ENCODE peak calls at places on chromosomes 13 and 19, in four cellular contexts. M is hepatocyte, G is SK-N-SH, Y is trophoblast cell. I is an unnamed sample. For H3K79me2 and H3K27me3, the result is how much of the 10 kb centered on the place peaks cover.

GRCh38 chr19:10230155-10230903 is 802 bp downstream of the S1PR2 start:
- DNase-seq in Y (peak), G (peak), M (peak), I (no peak)

GRCh38 chr13:27034678-27035111 is 136.9 kb downstream of the USP12 start:
- DNase-seq in M (no peak), G (no peak), Y (no peak), I (no peak)

GRCh38 chr19:47151627-47152026 is 21.0 kb downstream of the SAE1 start:
- DNase-seq in M (no peak), Y (no peak), G (no peak), I (no peak)

GRCh38 chr13:26678796-26679195 is 81.8 kb downstream of the GPR12 start:
- DNase-seq in Y (no peak), M (no peak), G (no peak), I (no peak)

GRCh38 chr19:54364775-54365257 is at the start of gene LAIR1:
- DNase-seq in M (no peak), G (no peak), Y (peak), I (no peak)

GRCh38 chr19:32902448-32902847 is 32.9 kb upstream of the SLC7A9 start:
- DNase-seq in Y (no peak), G (no peak), M (peak), I (no peak)

GRCh38 chr19:47142779-47143178 is 12.1 kb downstream of the SAE1 start:
- DNase-seq in G (no peak), Y (peak), M (no peak), I (peak)

GRCh38 chr19:4234142-4234861 is 5.0 kb downstream of the EBI3 start:
- DNase-seq in G (no peak), Y (peak), M (no peak), I (no peak)

GRCh38 chr19:48551437-48552302 is at the start of gene SULT2B1:
- DNase-seq in M (no peak), G (peak), Y (no peak), I (peak)

GRCh38 chr19:4849019-4849418 is 17.5 kb upstream of the TICAM1 start:
- DNase-seq in Y (no peak), M (no peak), G (no peak), I (no peak)

GRCh38 chr19:52398091-52398461 is 427 bp downstream of the ZNF528 start:
- DNase-seq in G (peak), Y (no peak), M (peak), I (no peak)

GRCh38 chr19:50663280-50663790 is 14.1 kb downstream of the C19orf81 start:
- DNase-seq in Y (peak), M (no peak), G (peak), I (no peak)

GRCh38 chr13:113106666-113107065 is 1.1 kb downstream of the F7 start:
- DNase-seq in Y (no peak), G (no peak), M (no peak), I (no peak)

GRCh38 chr13:113103646-113104045 is 1.9 kb upstream of the F7 start:
- DNase-seq in M (no peak), Y (no peak), G (no peak), I (no peak)

GRCh38 chr13:113102727-113103126 is 2.9 kb upstream of the F7 start:
- DNase-seq in G (no peak), Y (no peak), M (no peak), I (no peak)

GRCh38 chr13:113106053-113106452 is 462 bp downstream of the F7 start:
- DNase-seq in Y (no peak), M (peak), G (no peak), I (no peak)

DNA sequence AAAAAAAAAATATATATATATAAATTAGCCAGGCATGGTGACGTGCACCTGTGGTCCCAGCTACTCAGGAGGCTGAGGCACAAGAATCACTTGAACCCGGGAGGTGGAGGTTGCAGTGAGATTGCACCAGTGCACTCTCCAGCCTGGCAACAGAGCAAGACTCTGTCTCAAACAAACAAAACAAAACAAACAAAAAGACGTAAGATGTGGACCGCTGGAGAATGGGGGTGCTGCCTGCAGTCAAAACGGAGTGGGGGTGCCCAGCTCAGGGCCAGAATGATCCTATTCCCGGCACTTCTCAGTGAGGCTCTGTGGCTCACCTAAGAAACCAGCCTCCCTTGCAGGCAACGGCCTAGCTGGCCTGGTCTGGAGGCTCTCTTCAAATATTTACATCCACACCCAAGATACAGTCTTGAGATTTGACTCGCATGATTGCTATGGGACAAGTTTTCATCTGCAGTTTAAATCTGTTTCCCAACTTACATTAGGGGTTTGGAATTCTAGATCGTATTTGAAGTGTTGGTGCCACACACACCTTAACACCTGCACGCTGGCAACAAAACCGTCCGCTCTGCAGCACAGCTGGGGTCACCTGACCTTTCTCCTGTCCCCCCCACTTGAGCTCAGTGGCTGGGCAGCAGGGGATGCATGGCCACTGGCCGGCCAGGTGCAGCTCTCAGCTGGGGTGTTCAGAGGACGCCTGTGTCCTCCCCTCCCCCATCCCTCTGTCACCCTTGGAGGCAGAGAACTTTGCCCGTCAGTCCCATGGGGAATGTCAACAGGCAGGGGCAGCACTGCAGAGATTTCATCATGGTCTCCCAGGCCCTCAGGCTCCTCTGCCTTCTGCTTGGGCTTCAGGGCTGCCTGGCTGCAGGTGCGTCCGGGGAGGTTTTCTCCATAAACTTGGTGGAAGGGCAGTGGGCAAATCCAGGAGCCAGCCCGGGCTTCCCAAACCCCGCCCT is at the start of gene F7:
- DNase-seq in M (peak), Y (no peak), G (no peak), I (no peak)
- H3K4me3 ChIP-seq in M (no peak), Y (no peak), G (no peak), I (no peak)

DNA sequence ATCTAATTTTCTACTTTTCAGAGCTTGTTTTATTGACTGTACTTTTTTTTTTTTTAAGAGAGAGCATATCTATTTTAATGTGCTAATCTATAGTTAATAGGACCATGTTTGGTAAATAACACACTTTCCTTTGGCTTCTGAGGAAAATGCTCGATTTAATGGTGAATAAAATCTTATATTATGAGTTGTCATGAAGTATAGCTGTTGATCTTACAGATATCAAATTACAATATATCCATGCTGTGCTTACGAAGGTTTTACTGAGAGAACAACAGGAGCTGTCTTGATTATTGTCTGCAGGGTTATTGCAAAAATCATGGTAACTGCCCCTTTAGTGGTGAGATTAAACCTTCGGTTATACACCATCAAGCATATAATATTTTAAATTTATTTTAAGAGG is 29.6 kb downstream of the URI1 start:
- DNase-seq in M (no peak), G (no peak), Y (no peak), I (no peak)
- H3K79me2 ChIP-seq in M (half or more), G (half or more), Y (under half), I (half or more)

DNA sequence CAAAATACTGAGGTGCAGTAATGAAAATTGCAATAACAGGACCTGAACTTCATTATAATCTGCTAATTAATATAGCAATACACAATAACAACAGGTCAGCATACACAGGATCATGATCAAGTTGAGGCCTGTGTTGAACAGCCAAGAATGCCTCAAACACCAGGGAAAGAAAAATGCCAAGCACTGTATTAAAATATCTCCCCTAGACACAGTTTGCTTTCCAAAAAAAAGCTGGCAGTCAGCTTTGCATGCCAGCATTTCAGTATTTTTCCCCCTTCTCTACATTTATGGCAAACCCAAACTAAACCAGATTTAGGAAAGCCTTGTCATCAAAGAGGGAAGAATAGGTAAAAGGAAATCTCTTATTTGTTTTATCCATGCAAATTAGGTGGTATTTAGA is 226.9 kb downstream of the LHFPL6 start:
- DNase-seq in M (no peak), G (no peak), Y (no peak), I (no peak)
- H3K27me3 ChIP-seq in M (under half), G (under half), Y (under half), I (under half)

DNA sequence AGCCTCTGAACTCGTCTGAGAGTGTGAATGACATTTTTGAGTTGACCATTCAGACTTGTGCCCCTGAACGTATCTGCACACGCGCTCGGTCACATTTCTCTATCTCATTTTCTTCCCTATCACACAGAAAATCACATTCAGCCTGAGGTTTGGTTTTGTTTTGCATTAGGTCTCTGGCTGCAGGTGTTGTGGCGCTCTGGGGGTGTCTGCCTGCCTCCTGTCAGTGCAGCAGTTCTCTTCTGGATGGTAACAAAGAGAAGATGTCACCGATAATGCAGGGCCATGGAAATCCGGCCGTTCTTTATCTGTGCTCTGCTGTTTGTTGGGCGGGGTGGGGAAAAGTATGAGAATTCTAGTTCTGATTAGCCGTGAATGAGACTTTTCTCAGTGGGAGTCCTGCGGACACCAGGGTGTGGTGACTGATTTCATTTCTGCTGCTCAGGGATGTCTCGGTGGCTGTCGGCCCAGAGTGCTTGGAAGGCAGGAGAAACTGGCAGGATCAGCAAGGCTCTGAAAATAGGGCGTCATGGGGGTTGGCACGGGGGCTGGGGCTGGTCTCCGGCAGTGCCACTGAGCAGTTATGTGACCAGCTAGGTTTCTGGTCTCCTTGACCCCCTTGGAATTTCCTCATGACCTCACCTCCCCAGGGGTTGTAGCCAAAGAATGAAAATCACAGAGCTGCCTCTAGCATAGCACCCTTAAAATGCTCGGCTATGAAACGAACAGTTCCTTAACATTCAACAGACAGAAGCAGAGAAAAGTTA is 5.1 kb downstream of the RNF113B start:
- DNase-seq in M (no peak), Y (no peak), G (peak), I (no peak)
- H3K4me3 ChIP-seq in M (no peak), Y (no peak), G (peak), I (no peak)